ENCODE peak calls at places on chromosomes 11 and 22, in ten cellular contexts. E is stimulated activated CD4-positive, alpha-beta T cell treated with anti-CD3 and anti-CD28 coated beads, Interleukin-15, amount 100 ng/mL, for 24 hours; J is MV-4-11; P is nephron progenitor cell; K is EH; N is T-helper 9 cell; A is AG08395; X is activated naive CD4-positive, alpha-beta T cell; Y is NB4; Z is activated T-cell treated with anti-CD3 and anti-CD28 coated beads, Interleukin-2, amount 50 U/mL, for 1 hour. H is an unnamed sample.

GRCh38 chr22:35919002-35919542 is 109.6 kb downstream of the RBFOX2 start:
- DNase-seq in P (no peak), N (no peak), X (no peak), Z (no peak), K (no peak), Y (no peak), E (no peak), A (no peak), J (no peak), H (no peak)

GRCh38 chr22:38986629-38987028 is 4.5 kb downstream of the APOBEC3B start:
- DNase-seq in Y (no peak), X (no peak), A (no peak), K (no peak), E (no peak), Z (no peak), J (no peak), N (no peak), P (no peak), H (no peak)

GRCh38 chr11:13098067-13098466 is 89.0 kb downstream of the RASSF10 start:
- DNase-seq in Z (no peak), J (no peak), X (no peak), A (no peak), E (no peak), P (no peak), K (no peak), Y (no peak), N (no peak), H (peak; percentile 79)

GRCh38 chr11:8365542-8365941 is 101.9 kb upstream of the LMO1 start:
- DNase-seq in E (no peak), Z (no peak), A (no peak), Y (no peak), N (no peak), J (no peak), K (no peak), P (no peak), X (no peak), H (no peak)

GRCh38 chr11:57792060-57792541 is 30.5 kb downstream of the CTNND1 start:
- DNase-seq in N (peak; percentile 78), E (peak; percentile 82), A (no peak), Y (peak; percentile 98), P (no peak), X (peak; percentile 78), Z (peak; percentile 82), J (peak; percentile 100), K (peak; percentile 26), H (no peak)

GRCh38 chr11:75350743-75351540 is 519 bp downstream of the ARRB1 start:
- DNase-seq in N (peak; percentile 27), X (peak; percentile 34), Z (peak; percentile 55), P (peak; percentile 40), K (peak; percentile 41), E (peak; percentile 63), A (no peak), J (peak; percentile 45), Y (peak; percentile 80), H (no peak)

GRCh38 chr11:17250561-17251350 is 25.8 kb upstream of the NUCB2 start:
- DNase-seq in N (no peak), J (no peak), X (no peak), E (no peak), Y (no peak), K (peak; percentile 27), A (peak; percentile 19), Z (no peak), P (no peak), H (no peak)

GRCh38 chr11:10349806-10350205 is 44.9 kb downstream of the ADM start:
- DNase-seq in A (no peak), P (no peak), E (no peak), Y (no peak), N (no peak), Z (no peak), K (no peak), X (no peak), J (no peak), H (peak; percentile 18)

GRCh38 chr11:4025248-4025956 is 69.2 kb upstream of the RRM1 start:
- DNase-seq in N (no peak), Y (no peak), J (no peak), A (peak; percentile 48), K (peak; percentile 85), P (no peak), Z (no peak), E (no peak), X (no peak), H (no peak)

GRCh38 chr11:64498151-64498550 is 92.9 kb upstream of the SLC22A12 start:
- DNase-seq in J (peak; percentile 86), K (no peak), A (no peak), Z (no peak), P (no peak), N (no peak), Y (peak; percentile 93), E (no peak), X (no peak), H (no peak)

GRCh38 chr22:49400136-49400865 is 427.4 kb downstream of the BRD1 start:
- DNase-seq in P (no peak), N (no peak), X (no peak), K (no peak), J (no peak), E (no peak), Z (no peak), Y (no peak), A (no peak), H (no peak)

GRCh38 chr11:8867856-8868705 is 42.9 kb upstream of the AKIP1 start:
- DNase-seq in X (no peak), E (no peak), J (peak; percentile 56), A (peak; percentile 35), Y (peak; percentile 41), K (peak; percentile 80), Z (no peak), P (no peak), N (no peak), H (no peak)